ENCODE peak calls at places on chromosomes 4 and X, in seven cellular contexts. V is stimulated activated naive CD8-positive, alpha-beta T cell treated with anti-CD3 and anti-CD28 coated beads, Interleukin-15, amount 100 ng/mL, for 72 hours; W is activated B cell treated with CpG ODN at 0.5 μM for 24 hours; I is gastroesophageal sphincter; G is SK-N-SH treated with all-trans-retinoic acid at 6 μM for 48 hours; Z is central memory CD8-positive, alpha-beta T cell; M is mucosa of descending colon. N is an unnamed sample.

GRCh38 chrX:41906515-41907165 is 16.7 kb downstream of the CASK start:
- ATAC-seq in V (peak), W (no peak), I (no peak), G (peak), Z (no peak), M (no peak), N (no peak)

GRCh38 chr4:112557676-112558411 is 41.9 kb upstream of the NEUROG2 start:
- ATAC-seq in V (no peak), W (no peak), I (no peak), G (no peak), Z (no peak), M (no peak), N (no peak)

GRCh38 chr4:183354213-183354612 is 32.0 kb upstream of the CLDN24 start:
- ATAC-seq in V (no peak), W (no peak), I (no peak), G (no peak), Z (no peak), M (peak), N (no peak)

GRCh38 chr4:148103647-148104355 is 338.4 kb downstream of the NR3C2 start:
- ATAC-seq in V (no peak), W (no peak), I (no peak), G (no peak), Z (no peak), M (no peak), N (no peak)

GRCh38 chr4:38210396-38211114 is 250.4 kb downstream of the PTTG2 start:
- ATAC-seq in V (no peak), W (no peak), I (peak), G (no peak), Z (no peak), M (no peak), N (no peak)

GRCh38 chrX:39886282-39886681 is 211.5 kb downstream of the BCOR start:
- ATAC-seq in V (no peak), W (no peak), I (no peak), G (no peak), Z (no peak), M (no peak), N (no peak)

GRCh38 chrX:107135076-107135964 is 16.7 kb upstream of the RBM41 start:
- ATAC-seq in V (peak), W (no peak), I (no peak), G (no peak), Z (no peak), M (peak), N (no peak)

GRCh38 chr4:11565213-11565612 is 136.5 kb upstream of the HS3ST1 start:
- ATAC-seq in V (peak), W (no peak), I (no peak), G (no peak), Z (no peak), M (no peak), N (peak)

GRCh38 chr4:62449538-62449937 is 1249.4 kb downstream of the ADGRL3 start:
- ATAC-seq in V (no peak), W (no peak), I (no peak), G (no peak), Z (no peak), M (no peak), N (no peak)

GRCh38 chr4:183674153-183674552 is 15.1 kb downstream of the TRAPPC11 start:
- ATAC-seq in V (no peak), W (no peak), I (no peak), G (no peak), Z (no peak), M (no peak), N (no peak)

GRCh38 chr4:122346503-122346902 is 32.3 kb upstream of the ADAD1 start:
- ATAC-seq in V (no peak), W (no peak), I (no peak), G (no peak), Z (no peak), M (no peak), N (no peak)

GRCh38 chr4:81506731-81507130 is 35.0 kb upstream of the RASGEF1B start:
- ATAC-seq in V (peak), W (peak), I (no peak), G (no peak), Z (no peak), M (no peak), N (peak)

GRCh38 chr4:166198921-166199320 is 325.9 kb downstream of the TLL1 start:
- ATAC-seq in V (no peak), W (no peak), I (no peak), G (no peak), Z (no peak), M (no peak), N (no peak)

GRCh38 chr4:155885666-155886065 is 17.8 kb upstream of the TDO2 start:
- ATAC-seq in V (no peak), W (no peak), I (no peak), G (no peak), Z (no peak), M (no peak), N (no peak)

GRCh38 chr4:25896782-25897539 is 17.1 kb upstream of the SMIM20 start:
- ATAC-seq in V (no peak), W (no peak), I (no peak), G (no peak), Z (no peak), M (peak), N (no peak)

GRCh38 chr4:177356921-177357320 is 47.2 kb downstream of the NEIL3 start:
- ATAC-seq in V (no peak), W (no peak), I (no peak), G (no peak), Z (no peak), M (no peak), N (no peak)